ENCODE peak calls at places on chromosomes 3 and 15, in eight cellular contexts. Q is MM.1S, A is fibroblast of lung, V is RWPE1, I is gastrocnemius medialis, Y is GM23248, B is ovary, W is left ventricle myocardium inferior. N is an unnamed sample.

GRCh38 chr3:127524300-127524896 is 66.1 kb downstream of the TPRA1 start:
- DNase-seq in Q (no peak), A (no peak), V (no peak), I (no peak), Y (no peak), B (no peak), W (no peak), N (no peak)

GRCh38 chr3:59006791-59007517 is 42.9 kb downstream of the CFAP20DC start:
- DNase-seq in Q (no peak), A (peak), V (no peak), I (no peak), Y (peak), B (no peak), W (peak), N (no peak)

GRCh38 chr3:147431746-147432145 is 22.6 kb downstream of the ZIC1 start:
- DNase-seq in Q (no peak), A (no peak), V (no peak), I (no peak), Y (peak), B (no peak), W (no peak), N (no peak)

GRCh38 chr3:181610973-181611265 is 100.8 kb upstream of the SOX2 start:
- DNase-seq in Q (no peak), A (no peak), V (no peak), I (no peak), Y (no peak), B (no peak), W (no peak), N (no peak)

GRCh38 chr3:26068890-26069289 is 279.0 kb downstream of the OXSM start:
- DNase-seq in Q (no peak), A (no peak), V (no peak), I (peak), Y (no peak), B (no peak), W (peak), N (no peak)

GRCh38 chr3:105285653-105286241 is 81.0 kb upstream of the ALCAM start:
- DNase-seq in Q (no peak), A (no peak), V (peak), I (no peak), Y (no peak), B (no peak), W (no peak), N (no peak)

GRCh38 chr15:56929389-56929788 is 10.9 kb downstream of the TCF12 start:
- DNase-seq in Q (no peak), A (peak), V (peak), I (no peak), Y (peak), B (no peak), W (no peak), N (no peak)

GRCh38 chr3:129485681-129486056 is 42.8 kb upstream of the RHO start:
- DNase-seq in Q (no peak), A (peak), V (peak), I (peak), Y (peak), B (peak), W (peak), N (peak)

GRCh38 chr15:46365612-46366011 is 730.8 kb downstream of the SQOR start:
- DNase-seq in Q (no peak), A (peak), V (no peak), I (no peak), Y (peak), B (no peak), W (peak), N (no peak)

GRCh38 chr3:185825639-185826481 is 1.0 kb upstream of the IGF2BP2 start:
- DNase-seq in Q (peak), A (peak), V (peak), I (no peak), Y (peak), B (peak), W (peak), N (peak)

GRCh38 chr3:74139648-74140047 is 474.8 kb downstream of the CNTN3 start:
- DNase-seq in Q (peak), A (no peak), V (no peak), I (no peak), Y (peak), B (no peak), W (no peak), N (no peak)

GRCh38 chr15:70159397-70160009 is 61.8 kb upstream of the TLE3 start:
- DNase-seq in Q (no peak), A (no peak), V (no peak), I (peak), Y (no peak), B (no peak), W (no peak), N (no peak)

GRCh38 chr3:62065985-62066693 is 307.2 kb downstream of the FEZF2 start:
- DNase-seq in Q (no peak), A (peak), V (no peak), I (no peak), Y (peak), B (no peak), W (no peak), N (no peak)

GRCh38 chr15:99149366-99149765 is 44.5 kb downstream of the SYNM start:
- DNase-seq in Q (no peak), A (no peak), V (no peak), I (no peak), Y (no peak), B (no peak), W (no peak), N (no peak)

GRCh38 chr3:72750405-72750922 is 97.8 kb downstream of the SHQ1 start:
- DNase-seq in Q (no peak), A (no peak), V (no peak), I (no peak), Y (no peak), B (no peak), W (no peak), N (no peak)

GRCh38 chr3:41963823-41964222 is 1.9 kb upstream of the ULK4 start:
- DNase-seq in Q (no peak), A (no peak), V (no peak), I (no peak), Y (no peak), B (peak), W (no peak), N (no peak)

GRCh38 chr3:159804726-159805410 is 183.8 kb upstream of the IL12A start:
- DNase-seq in Q (peak), A (peak), V (peak), I (peak), Y (peak), B (peak), W (peak), N (peak)

GRCh38 chr3:5618170-5618569 is 430.7 kb downstream of the EDEM1 start:
- DNase-seq in Q (no peak), A (no peak), V (no peak), I (no peak), Y (no peak), B (no peak), W (no peak), N (no peak)

GRCh38 chr3:3209057-3209456 is 29.6 kb upstream of the CRBN start:
- DNase-seq in Q (no peak), A (no peak), V (no peak), I (no peak), Y (no peak), B (no peak), W (no peak), N (no peak)

GRCh38 chr3:34583451-34583850 is 785.0 kb downstream of the PDCD6IP start:
- DNase-seq in Q (no peak), A (no peak), V (no peak), I (no peak), Y (no peak), B (no peak), W (no peak), N (no peak)

GRCh38 chr3:34582054-34582453 is 783.6 kb downstream of the PDCD6IP start:
- DNase-seq in Q (no peak), A (no peak), V (no peak), I (no peak), Y (no peak), B (no peak), W (no peak), N (no peak)

GRCh38 chr3:34584971-34585370 is 786.5 kb downstream of the PDCD6IP start:
- DNase-seq in Q (no peak), A (no peak), V (no peak), I (no peak), Y (no peak), B (no peak), W (no peak), N (no peak)
- H3K27ac ChIP-seq in Q (no peak), A (no peak), V (no peak), I (no peak), Y (no peak), B (no peak), W (no peak), N (no peak)

DNA sequence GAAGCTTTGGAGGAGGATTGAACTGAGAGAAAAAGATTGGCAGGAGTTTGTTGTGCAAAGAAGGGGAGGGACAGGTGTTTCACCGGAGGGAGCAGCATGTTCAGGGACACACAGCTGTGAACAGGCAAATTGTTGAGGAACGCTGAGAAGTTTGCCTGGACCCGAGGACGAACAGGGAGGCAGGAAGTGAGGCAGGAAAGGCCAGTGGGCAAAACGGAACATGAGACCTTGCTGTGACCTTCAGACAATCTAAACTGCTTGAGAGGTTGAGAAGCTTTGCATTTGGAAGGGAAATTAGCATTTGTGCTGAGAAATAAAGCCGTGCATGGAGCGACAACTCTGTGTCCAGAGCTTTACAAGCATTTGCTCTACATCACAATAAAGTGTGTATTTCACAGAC is 47.9 kb downstream of the CDC25A start:
- DNase-seq in Q (no peak), A (no peak), V (no peak), I (no peak), Y (no peak), B (no peak), W (no peak), N (no peak)
- H3K27ac ChIP-seq in Q (no peak), A (no peak), V (no peak), I (peak), Y (no peak), B (no peak), W (peak), N (no peak)

DNA sequence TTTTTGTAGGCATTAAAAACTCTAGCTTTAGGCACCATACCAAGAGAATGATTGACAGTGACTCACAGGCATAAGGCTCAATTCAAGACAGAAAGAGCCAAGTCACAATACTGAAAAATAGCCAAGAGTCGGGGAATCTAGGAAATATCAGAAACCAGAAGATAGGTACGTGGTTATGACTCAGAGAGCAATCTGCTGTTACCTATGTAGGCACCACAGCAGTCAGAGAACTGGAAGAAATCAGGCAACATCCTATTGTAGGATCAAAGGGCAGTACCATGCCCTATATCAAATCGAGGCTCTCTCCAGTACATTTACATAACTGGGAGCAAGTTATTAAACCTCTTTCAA is 23.2 kb downstream of the SUCNR1 start:
- DNase-seq in Q (no peak), A (peak), V (peak), I (no peak), Y (no peak), B (no peak), W (no peak), N (no peak)
- H3K27ac ChIP-seq in Q (no peak), A (no peak), V (peak), I (no peak), Y (no peak), B (no peak), W (no peak), N (no peak)

DNA sequence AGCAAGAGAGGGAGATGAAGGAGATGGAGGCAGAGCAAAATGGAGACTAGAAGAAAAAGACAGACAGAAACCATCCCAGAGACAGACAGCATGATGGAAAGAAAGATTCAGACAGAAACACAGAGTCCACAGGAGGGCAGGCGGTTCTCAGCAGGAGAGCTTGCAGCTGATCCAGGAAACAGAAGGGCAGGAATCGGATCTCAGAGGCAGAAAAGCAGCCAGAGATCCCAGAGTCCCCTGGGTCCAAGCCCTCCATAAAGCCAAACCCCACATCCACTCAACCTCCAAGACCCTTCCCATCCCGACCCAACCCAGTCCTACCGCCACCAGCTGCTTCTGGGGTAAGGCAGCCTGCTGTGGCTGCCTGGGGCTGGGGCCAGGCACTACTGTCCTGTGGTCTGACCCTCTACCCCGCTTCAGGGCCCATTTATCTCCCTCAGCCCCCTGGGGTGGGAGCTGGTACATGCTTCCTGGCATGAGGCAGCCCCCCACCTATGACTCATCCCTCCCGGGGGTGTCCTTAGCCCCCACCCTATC is at the start of gene UCN2:
- DNase-seq in Q (no peak), A (peak), V (no peak), I (no peak), Y (peak), B (no peak), W (no peak), N (no peak)
- H3K27ac ChIP-seq in Q (no peak), A (peak), V (peak), I (no peak), Y (peak), B (no peak), W (no peak), N (no peak)

GRCh38 chr3:119831022-119831421 is 49.1 kb downstream of the NR1I2 start:
- DNase-seq in Q (no peak), A (no peak), V (no peak), I (no peak), Y (no peak), B (no peak), W (no peak), N (no peak)
- H3K27ac ChIP-seq in Q (no peak), A (no peak), V (no peak), I (no peak), Y (no peak), B (no peak), W (no peak), N (no peak)

DNA sequence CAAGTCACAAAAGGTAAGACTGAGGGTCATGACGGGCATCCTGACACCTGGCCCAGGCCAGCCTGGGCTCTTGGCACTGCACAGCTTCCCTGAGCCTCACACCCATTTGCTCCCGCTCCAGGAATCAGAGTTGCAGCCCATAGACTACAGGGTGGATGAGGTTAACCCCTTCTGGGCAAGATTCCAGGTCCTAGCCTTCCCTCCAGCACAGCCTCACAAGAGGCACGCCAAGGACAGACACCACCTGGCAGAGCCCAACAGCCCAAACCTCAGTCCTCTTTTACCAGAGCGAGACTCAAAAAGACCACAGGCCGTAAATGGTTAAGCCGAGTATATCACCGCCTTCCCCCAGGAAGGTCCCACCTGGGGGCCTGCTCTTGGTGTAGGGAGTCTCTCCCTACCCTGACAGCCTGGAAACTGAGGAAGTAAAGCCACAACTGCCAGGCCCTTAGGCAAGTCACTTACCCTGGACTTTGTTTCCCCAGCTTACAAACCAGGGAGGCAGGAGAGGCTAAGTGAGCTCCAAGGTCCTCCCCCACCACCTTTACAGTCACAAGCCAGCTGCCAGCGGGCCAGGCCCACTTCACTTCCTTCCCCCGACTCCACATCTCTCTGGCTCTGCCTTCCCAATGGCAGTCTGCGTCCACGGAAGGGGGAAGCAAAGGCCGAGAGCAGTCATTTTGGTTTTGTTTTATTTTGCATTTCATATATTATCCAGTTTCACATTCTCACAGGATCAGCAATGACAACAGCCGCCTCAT is 36.0 kb downstream of the RBPMS2 start:
- DNase-seq in Q (no peak), A (no peak), V (no peak), I (no peak), Y (no peak), B (peak), W (no peak), N (no peak)
- H3K27ac ChIP-seq in Q (no peak), A (no peak), V (no peak), I (no peak), Y (no peak), B (no peak), W (peak), N (peak)

DNA sequence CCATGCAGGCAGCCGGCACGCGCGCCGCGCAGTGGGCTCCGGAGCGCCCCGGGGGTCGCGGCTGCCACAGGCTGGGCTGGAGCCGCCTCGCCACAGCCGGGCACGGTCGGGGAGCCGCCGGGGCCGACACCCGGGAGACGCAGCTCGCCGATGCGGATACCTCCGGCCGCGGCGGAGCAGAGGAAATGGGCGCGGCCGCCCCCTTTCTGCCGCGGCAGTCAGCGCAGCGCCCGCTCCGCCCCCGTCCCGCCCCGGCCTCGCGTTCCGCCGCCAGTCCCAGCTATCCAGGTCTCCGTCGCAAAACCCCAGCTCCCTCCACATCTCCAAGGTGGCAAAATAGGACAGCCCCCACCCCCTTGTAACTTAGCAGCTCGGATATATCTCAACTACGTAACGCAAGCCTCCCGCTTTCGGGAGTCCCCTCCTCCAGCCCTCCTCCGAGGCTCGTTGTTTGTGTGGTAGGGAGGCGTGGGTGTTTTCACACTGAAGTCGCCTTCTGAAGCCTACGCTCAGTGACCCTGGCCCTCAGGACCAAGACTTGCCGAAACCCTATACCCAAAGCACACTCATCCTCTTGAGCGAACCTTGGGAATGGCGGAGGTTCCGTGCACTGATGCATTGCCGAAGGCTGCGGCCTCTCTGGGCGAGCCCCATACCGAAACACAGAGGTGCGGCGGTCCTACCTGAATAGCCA is at the start of gene SH3BP5:
- DNase-seq in Q (peak), A (peak), V (peak), I (peak), Y (peak), B (peak), W (peak), N (peak)
- H3K27ac ChIP-seq in Q (no peak), A (peak), V (peak), I (peak), Y (peak), B (peak), W (peak), N (peak)

GRCh38 chr3:116669576-116669975 is 40.0 kb upstream of the TUSC7 start:
- DNase-seq in Q (no peak), A (no peak), V (no peak), I (no peak), Y (no peak), B (no peak), W (no peak), N (no peak)
- H3K27ac ChIP-seq in Q (no peak), A (no peak), V (no peak), I (no peak), Y (no peak), B (no peak), W (no peak), N (no peak)

GRCh38 chr3:115646027-115646690 is 22.8 kb downstream of the GAP43 start:
- DNase-seq in Q (no peak), A (no peak), V (no peak), I (no peak), Y (no peak), B (no peak), W (no peak), N (no peak)

GRCh38 chr3:115648559-115648958 is 25.2 kb downstream of the GAP43 start:
- DNase-seq in Q (no peak), A (peak), V (no peak), I (no peak), Y (peak), B (no peak), W (no peak), N (no peak)

GRCh38 chr3:115638991-115639390 is 15.7 kb downstream of the GAP43 start:
- DNase-seq in Q (no peak), A (no peak), V (no peak), I (no peak), Y (no peak), B (no peak), W (no peak), N (no peak)

GRCh38 chr3:115644391-115644790 is 21.1 kb downstream of the GAP43 start:
- DNase-seq in Q (no peak), A (peak), V (no peak), I (no peak), Y (no peak), B (no peak), W (no peak), N (no peak)
- H3K27ac ChIP-seq in Q (no peak), A (no peak), V (no peak), I (no peak), Y (no peak), B (no peak), W (no peak), N (no peak)

DNA sequence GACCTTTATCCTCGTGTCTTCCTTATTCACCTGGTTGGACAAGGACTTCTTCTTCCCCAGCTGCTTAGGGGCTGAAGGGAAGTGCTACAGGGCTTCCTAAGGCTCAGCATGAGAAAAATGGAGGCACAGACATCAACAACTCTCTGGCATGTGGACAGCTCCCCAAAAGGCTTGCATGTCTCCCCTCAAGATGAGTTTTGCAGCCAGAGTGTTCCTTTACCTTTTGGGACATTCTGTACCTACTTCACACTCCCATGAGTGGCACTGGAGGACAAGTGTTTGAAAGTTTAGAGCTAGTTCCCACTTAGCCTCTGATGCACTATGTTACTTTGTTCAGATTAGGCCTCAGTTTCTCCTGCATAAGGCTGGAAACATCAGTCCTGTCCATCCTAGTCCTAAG is 77.1 kb upstream of the HACD2 start:
- DNase-seq in Q (no peak), A (no peak), V (no peak), I (no peak), Y (no peak), B (no peak), W (no peak), N (no peak)
- H3K27ac ChIP-seq in Q (no peak), A (no peak), V (no peak), I (peak), Y (no peak), B (no peak), W (peak), N (peak)

N was measured in uterus.